ENCODE peak calls at places on chromosome 21, in four cellular contexts. A, W, Q and U are unnamed samples.

GRCh38 chr21:43189936-43190335 is 21.1 kb downstream of the CRYAA start:
- DNase-seq in A (peak), Q (peak), W (no peak), U (no peak)

GRCh38 chr21:26732442-26733221 is 112.6 kb downstream of the ADAMTS1 start:
- DNase-seq in Q (peak), A (peak), W (no peak), U (no peak)

GRCh38 chr21:14740692-14741091 is 194.6 kb upstream of the SAMSN1 start:
- DNase-seq in Q (no peak), A (no peak), W (no peak), U (no peak)

GRCh38 chr21:16587671-16588379 is 858.0 kb downstream of the USP25 start:
- DNase-seq in Q (no peak), A (no peak), W (no peak), U (no peak)

GRCh38 chr21:9735421-9735961 is 785.9 kb upstream of the TPTE start:
- DNase-seq in Q (no peak), A (no peak), W (no peak), U (no peak)

GRCh38 chr21:26759731-26760130 is 85.5 kb downstream of the ADAMTS1 start:
- DNase-seq in W (no peak), A (no peak), Q (no peak), U (no peak)

GRCh38 chr21:25179116-25179515 is 428.2 kb downstream of the MRPL39 start:
- DNase-seq in A (no peak), W (no peak), Q (no peak), U (no peak)

GRCh38 chr21:28607545-28607944 is 385.1 kb downstream of the LTN1 start:
- DNase-seq in Q (no peak), W (no peak), A (no peak), U (no peak)

GRCh38 chr21:27260728-27261127 is 293.8 kb upstream of the ADAMTS5 start:
- DNase-seq in Q (no peak), A (no peak), W (no peak), U (no peak)

GRCh38 chr21:27329255-27329851 is 362.5 kb upstream of the ADAMTS5 start:
- DNase-seq in W (no peak), A (no peak), Q (no peak), U (no peak)

GRCh38 chr21:25103500-25104207 is 503.6 kb downstream of the MRPL39 start:
- DNase-seq in W (no peak), Q (no peak), A (no peak), U (no peak)

GRCh38 chr21:28805885-28806284 is 186.8 kb downstream of the LTN1 start:
- DNase-seq in Q (no peak), A (no peak), W (no peak), U (no peak)

GRCh38 chr21:36630485-36631206 is 68.3 kb upstream of the SIM2 start:
- DNase-seq in Q (peak), W (peak), A (peak), U (peak)

GRCh38 chr21:15682977-15683376 is 46.8 kb upstream of the USP25 start:
- DNase-seq in A (no peak), Q (no peak), W (no peak), U (no peak)

GRCh38 chr21:25735895-25736597 is 1.3 kb downstream of the GABPA start:
- DNase-seq in W (peak), A (no peak), Q (no peak), U (no peak)

GRCh38 chr21:40120944-40121575 is 253.8 kb downstream of the PCP4 start:
- DNase-seq in A (no peak), W (peak), Q (no peak), U (no peak)

GRCh38 chr21:28419110-28419509 is 573.6 kb downstream of the LTN1 start:
- DNase-seq in A (no peak), W (no peak), Q (no peak), U (no peak)

GRCh38 chr21:26832513-26832912 is 12.7 kb downstream of the ADAMTS1 start:
- DNase-seq in Q (no peak), A (no peak), W (no peak), U (no peak)

GRCh38 chr21:36535618-36536241 is 55.8 kb upstream of the CLDN14 start:
- DNase-seq in Q (no peak), W (peak), A (no peak), U (peak)

GRCh38 chr21:25370311-25370744 is 237.0 kb downstream of the MRPL39 start:
- DNase-seq in Q (no peak), A (no peak), W (no peak), U (no peak)

GRCh38 chr21:36672737-36673136 is 26.2 kb upstream of the SIM2 start:
- DNase-seq in W (no peak), Q (no peak), A (no peak), U (no peak)

GRCh38 chr21:14092834-14093560 is 117.8 kb downstream of the LIPI start:
- DNase-seq in Q (no peak), W (no peak), A (no peak), U (no peak)

GRCh38 chr21:46080171-46081021 is 17.5 kb upstream of the COL6A2 start:
- DNase-seq in Q (peak), A (no peak), W (no peak), U (no peak)

GRCh38 chr21:46082638-46083270 is 15.2 kb upstream of the COL6A2 start:
- DNase-seq in A (no peak), Q (peak), W (no peak), U (no peak)

GRCh38 chr21:46081022-46081861 is 16.7 kb upstream of the COL6A2 start:
- DNase-seq in W (no peak), A (no peak), Q (peak), U (no peak)

GRCh38 chr21:46083271-46084040 is 14.5 kb upstream of the COL6A2 start:
- DNase-seq in W (no peak), Q (peak), A (no peak), U (no peak)

DNA sequence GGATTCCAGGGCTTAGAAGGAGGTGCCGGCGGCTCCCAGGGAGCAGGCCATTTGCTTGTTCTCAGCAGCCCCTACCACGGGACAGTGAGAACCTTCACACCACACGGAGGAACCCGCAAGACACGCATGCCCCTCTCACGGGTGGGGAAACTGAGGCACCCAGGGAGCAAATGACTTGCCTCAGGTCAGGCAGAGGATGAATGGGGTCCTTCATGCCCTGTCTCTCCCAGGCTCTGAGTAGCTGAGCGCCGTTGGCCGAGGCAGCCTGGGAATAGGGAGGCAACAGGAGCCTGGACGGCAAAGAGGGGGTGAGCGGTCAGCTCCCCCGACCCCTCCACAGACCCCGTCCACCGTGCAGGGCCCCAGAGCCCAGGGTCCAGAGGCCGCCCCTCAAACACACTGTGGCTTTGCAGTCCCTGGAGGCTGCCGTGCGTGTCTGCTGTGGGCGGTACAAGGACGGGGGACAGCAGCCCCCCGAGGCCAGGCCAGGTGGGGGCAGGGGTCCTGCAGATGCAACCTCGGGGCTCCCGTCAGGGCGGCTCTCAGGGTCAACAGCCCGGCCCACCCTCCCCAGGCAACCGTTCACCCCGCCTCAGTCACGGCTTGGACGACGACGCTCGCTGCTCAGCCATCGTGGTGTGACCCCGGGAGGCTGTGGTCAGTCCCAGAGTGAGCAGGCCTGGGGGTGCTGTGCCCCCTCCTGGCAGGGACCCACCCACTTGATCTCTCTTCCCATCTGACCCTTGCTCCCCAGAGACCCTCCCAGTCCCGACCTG is 15.9 kb upstream of the COL6A2 start:
- DNase-seq in A (no peak), Q (peak), W (no peak), U (no peak)
- TF ChIP-seq CTCF in A (no peak), Q (no peak), W (no peak), U (no peak)

GRCh38 chr21:38333290-38334272 is 76.8 kb downstream of the KCNJ15 start:
- DNase-seq in Q (no peak), W (no peak), A (no peak), U (peak)
- TF ChIP-seq CTCF in Q (peak), W (peak), A (no peak), U (peak)

GRCh38 chr21:35021546-35021945 is 27.6 kb downstream of the RUNX1 start:
- DNase-seq in Q (no peak), A (no peak), W (no peak), U (no peak)

GRCh38 chr21:35020902-35021301 is 28.2 kb downstream of the RUNX1 start:
- DNase-seq in A (no peak), Q (no peak), W (no peak), U (no peak)

GRCh38 chr21:35017256-35017655 is 31.8 kb downstream of the RUNX1 start:
- DNase-seq in W (no peak), Q (no peak), A (no peak), U (no peak)

GRCh38 chr21:35020446-35020845 is 28.7 kb downstream of the RUNX1 start:
- DNase-seq in Q (no peak), A (no peak), W (no peak), U (no peak)

DNA sequence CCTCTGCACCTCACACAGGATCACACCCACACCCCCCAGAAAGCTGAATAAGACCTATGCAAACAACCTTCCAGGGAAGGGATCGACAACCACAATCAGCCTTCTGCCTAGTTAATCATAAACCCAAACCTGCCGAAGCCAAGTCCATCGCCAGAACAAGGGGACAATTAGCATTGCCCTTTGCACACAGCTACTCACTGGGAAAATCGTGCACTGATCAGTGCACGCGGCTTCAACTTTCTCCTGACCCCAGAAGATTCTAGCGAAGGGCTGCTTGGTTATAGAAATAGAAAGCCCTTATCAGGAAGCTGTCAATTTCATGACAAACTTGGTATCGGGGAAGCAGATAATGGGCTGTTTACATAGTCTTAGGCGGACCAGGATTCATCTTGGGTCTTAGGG is 29.5 kb downstream of the RUNX1 start:
- DNase-seq in W (no peak), Q (no peak), A (no peak), U (no peak)
- TF ChIP-seq CTCF in W (no peak), Q (no peak), A (no peak), U (no peak)

GRCh38 chr21:31347435-31348032 is 3.5 kb upstream of the TIAM1 start:
- DNase-seq in A (no peak), W (no peak), Q (no peak), U (no peak)
- TF ChIP-seq CTCF in A (no peak), W (peak), Q (peak), U (no peak)

GRCh38 chr21:39022035-39022900 is 161.0 kb downstream of the PSMG1 start:
- DNase-seq in W (no peak), A (no peak), Q (no peak), U (no peak)

GRCh38 chr21:39021475-39021832 is 161.8 kb downstream of the PSMG1 start:
- DNase-seq in A (no peak), W (no peak), Q (no peak), U (no peak)

GRCh38 chr21:39024538-39024937 is 158.7 kb downstream of the PSMG1 start:
- DNase-seq in A (no peak), W (no peak), Q (no peak), U (no peak)

GRCh38 chr21:39025198-39025597 is 158.1 kb downstream of the PSMG1 start:
- DNase-seq in A (no peak), Q (no peak), W (no peak), U (no peak)

GRCh38 chr21:39022901-39023693 is 160.2 kb downstream of the PSMG1 start:
- DNase-seq in Q (no peak), A (no peak), W (no peak), U (no peak)
- TF ChIP-seq CTCF in Q (peak), A (no peak), W (no peak), U (no peak)

GRCh38 chr21:44437696-44438431 is 17.4 kb upstream of the LRRC3 start:
- DNase-seq in W (no peak), Q (no peak), A (no peak), U (no peak)

GRCh38 chr21:44436958-44437357 is 18.4 kb upstream of the LRRC3 start:
- DNase-seq in A (no peak), W (no peak), Q (peak), U (no peak)

GRCh38 chr21:44438531-44439210 is 16.6 kb upstream of the LRRC3 start:
- DNase-seq in Q (no peak), A (no peak), W (no peak), U (no peak)

GRCh38 chr21:44436111-44436611 is 19.1 kb upstream of the LRRC3 start:
- DNase-seq in Q (peak), W (no peak), A (no peak), U (no peak)

DNA sequence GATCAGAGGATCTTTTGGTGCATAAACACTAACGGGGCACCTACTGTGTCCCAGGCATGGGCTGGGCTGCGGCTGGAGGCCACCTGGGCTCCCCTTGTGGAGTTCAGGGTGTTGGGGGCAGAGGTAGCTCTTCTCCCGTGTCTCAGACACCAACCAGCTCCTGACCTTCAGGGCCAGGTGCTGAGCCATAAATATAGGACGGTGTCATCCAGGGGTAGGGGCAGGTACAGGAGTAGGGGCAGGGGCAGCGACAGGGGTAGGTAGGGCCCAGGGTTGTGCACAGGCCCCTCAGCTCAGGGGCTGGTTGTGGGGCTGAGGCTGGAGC is 18.0 kb upstream of the LRRC3 start:
- DNase-seq in W (no peak), Q (no peak), A (no peak), U (no peak)
- TF ChIP-seq CTCF in W (no peak), Q (no peak), A (no peak), U (no peak)

DNA sequence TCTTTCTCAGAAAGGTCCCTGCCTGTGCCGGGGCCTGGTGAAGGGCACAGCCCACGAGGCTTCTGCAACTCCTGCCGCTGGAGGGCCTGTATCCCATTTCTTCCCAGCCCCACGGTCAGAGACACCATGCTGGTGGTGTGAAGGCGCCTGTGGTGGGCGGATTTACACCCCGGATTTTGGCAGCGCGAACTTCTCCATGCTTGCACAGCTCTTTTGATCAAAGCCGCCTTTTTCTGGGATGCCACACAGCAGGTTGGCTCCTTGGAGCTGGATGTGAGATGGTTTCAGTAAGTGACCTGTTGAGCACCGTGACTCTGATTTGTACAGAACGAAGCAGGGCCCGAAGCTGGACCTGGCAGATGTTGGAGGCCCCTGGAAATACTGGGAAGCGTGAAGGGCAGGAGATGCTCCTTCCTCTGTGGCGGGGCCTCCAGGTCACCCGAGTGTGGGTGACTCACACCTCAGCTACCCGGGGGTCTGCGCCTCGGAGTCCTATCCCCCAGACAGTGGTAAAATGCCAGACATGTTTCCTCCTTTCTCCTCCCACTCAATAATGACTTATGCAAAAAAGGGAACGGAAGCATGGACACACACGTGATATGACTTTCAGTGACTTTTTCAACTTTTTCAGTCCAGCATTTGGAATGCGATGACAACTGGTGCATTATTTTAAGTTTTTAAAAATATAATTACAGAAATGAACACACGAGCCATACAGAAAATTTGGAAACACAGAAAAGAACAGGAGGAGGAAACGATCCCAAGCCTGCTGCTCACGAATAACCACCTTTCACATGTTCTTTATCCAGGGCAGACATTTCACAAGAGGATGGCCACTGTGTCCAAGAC is 9.0 kb downstream of the UMODL1 start:
- DNase-seq in A (no peak), Q (no peak), W (no peak), U (no peak)
- TF ChIP-seq CTCF in A (no peak), Q (no peak), W (no peak), U (no peak)

DNA sequence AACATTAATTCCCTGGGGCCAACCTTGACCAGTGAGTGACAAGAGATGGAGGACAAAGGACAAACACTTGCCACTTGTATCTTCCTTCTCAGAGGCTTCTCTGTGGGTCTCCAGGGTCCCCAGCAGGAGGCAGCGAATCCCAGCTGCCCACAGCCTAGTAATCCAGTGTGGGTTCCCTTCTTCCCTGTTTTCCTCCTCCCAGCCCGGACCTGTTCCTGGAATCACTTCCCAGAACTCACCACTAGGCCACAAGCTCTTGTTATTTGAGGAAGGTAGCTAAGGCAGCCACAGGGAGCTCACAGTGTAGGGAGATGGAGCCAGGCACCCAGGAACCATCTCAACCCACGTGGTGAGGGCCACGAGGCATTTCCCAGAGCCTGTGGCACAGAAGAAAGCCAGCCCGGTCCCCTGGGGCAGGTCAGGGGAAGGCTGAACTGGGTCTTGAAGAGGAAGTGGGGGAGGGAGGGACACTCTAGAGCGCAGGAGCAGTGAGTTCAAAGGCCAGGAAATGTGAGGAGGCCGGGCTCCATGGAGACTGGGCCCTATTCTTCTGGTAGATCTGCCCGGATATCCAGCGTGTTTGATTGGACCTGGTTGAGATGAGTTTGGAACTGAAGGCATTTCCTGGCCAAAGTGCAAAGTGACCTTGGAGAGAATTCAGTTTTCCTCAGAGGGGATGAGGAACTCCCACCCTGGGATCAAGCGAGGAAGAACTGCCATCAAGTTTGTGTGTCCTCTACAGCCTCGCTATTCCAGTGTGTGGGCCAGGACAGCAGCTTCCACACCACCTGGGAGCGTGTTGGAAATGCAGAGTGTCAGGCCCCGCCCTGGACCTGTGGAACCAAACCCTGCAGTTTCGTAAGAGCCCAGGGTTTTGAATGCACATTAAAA is 20.3 kb upstream of the C2CD2 start:
- DNase-seq in Q (no peak), W (no peak), A (no peak), U (peak)
- TF ChIP-seq CTCF in Q (peak), W (peak), A (no peak), U (peak)

DNA sequence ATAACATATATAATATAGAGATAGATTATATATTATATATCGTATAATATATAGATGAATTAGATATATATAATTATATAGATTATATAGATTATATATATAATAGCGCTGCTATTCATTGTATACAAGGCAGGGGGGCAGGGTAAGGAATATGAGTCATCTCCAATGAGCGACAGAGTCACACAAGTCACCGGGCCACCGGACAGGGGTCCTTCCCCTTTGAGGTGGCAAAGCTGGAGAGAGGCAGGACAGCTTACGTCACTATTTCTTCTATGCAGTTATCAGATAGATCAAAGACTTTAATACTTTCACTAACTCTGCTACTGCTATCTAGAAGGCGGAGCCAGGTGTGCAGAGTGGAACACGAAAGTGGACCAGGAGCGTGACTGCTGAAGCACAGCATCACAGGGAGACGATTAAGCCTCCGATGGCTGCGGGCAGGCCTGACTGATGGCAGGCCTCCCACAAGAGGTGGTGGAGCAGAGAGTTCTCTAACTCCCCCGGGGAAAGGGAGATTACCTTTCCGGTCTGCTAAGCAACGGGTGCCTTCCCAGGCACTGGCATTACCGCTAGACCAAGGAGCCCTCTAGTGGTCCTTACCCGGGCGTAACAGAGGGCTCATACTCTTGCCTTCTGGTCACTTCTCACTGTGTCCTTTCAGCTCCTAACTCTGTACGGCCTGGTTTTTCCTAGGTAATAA is 2154.7 kb downstream of the MRPL39 start:
- DNase-seq in A (peak), W (peak), Q (peak), U (no peak)
- TF ChIP-seq CTCF in A (no peak), W (peak), Q (peak), U (peak)

GRCh38 chr21:18840239-18840638 is 436.7 kb upstream of the TMPRSS15 start:
- DNase-seq in W (peak), A (peak), Q (peak), U (no peak)
- TF ChIP-seq CTCF in W (peak), A (peak), Q (peak), U (peak)